ENCODE peak calls at places on chromosomes 13 and 19, in seven cellular contexts. R is kidney epithelial cell, W is heart left ventricle, O is stomach, C is upper lobe of left lung, A is cardiac muscle cell, N is tibial nerve. L is an unnamed sample. For H3K27me3, the result is how much of the 10 kb centered on the place peaks cover.

GRCh38 chr19:39864118-39864517 is 17.9 kb upstream of the FBL start:
- DNase-seq in R (no peak), W (no peak), O (no peak), C (no peak), A (no peak), N (no peak), L (no peak)

GRCh38 chr19:5563941-5564612 is 3.7 kb downstream of the TINCR start:
- DNase-seq in R (peak), W (no peak), O (no peak), C (no peak), A (no peak), N (no peak), L (peak)

GRCh38 chr19:2461751-2462634 is 5.2 kb upstream of the LMNB2 start:
- DNase-seq in R (no peak), W (peak), O (peak), C (peak), A (peak), N (no peak), L (no peak)

GRCh38 chr19:46076951-46077814 is 36.4 kb upstream of the IGFL4 start:
- DNase-seq in R (no peak), W (no peak), O (peak), C (peak), A (peak), N (peak), L (no peak)

GRCh38 chr19:46466536-46467199 is 4.7 kb downstream of the PNMA8A start:
- DNase-seq in R (no peak), W (peak), O (no peak), C (no peak), A (no peak), N (no peak), L (peak)

GRCh38 chr13:68099616-68100015 is 869.5 kb upstream of the PCDH9 start:
- DNase-seq in R (peak), W (no peak), O (no peak), C (no peak), A (no peak), N (no peak), L (no peak)

GRCh38 chr13:50788551-50788950 is 54.9 kb downstream of the DLEU7 start:
- DNase-seq in R (no peak), W (no peak), O (no peak), C (no peak), A (no peak), N (no peak), L (no peak)

GRCh38 chr19:46393456-46394397 is 19.6 kb downstream of the CCDC8 start:
- DNase-seq in R (no peak), W (no peak), O (no peak), C (no peak), A (no peak), N (no peak), L (no peak)

GRCh38 chr19:21482863-21483276 is 22.5 kb upstream of the ZNF429 start:
- DNase-seq in R (no peak), W (peak), O (peak), C (peak), A (peak), N (no peak), L (no peak)

GRCh38 chr13:41973247-41973741 is 12.4 kb upstream of the VWA8 start:
- DNase-seq in R (no peak), W (peak), O (no peak), C (no peak), A (no peak), N (no peak), L (no peak)

DNA sequence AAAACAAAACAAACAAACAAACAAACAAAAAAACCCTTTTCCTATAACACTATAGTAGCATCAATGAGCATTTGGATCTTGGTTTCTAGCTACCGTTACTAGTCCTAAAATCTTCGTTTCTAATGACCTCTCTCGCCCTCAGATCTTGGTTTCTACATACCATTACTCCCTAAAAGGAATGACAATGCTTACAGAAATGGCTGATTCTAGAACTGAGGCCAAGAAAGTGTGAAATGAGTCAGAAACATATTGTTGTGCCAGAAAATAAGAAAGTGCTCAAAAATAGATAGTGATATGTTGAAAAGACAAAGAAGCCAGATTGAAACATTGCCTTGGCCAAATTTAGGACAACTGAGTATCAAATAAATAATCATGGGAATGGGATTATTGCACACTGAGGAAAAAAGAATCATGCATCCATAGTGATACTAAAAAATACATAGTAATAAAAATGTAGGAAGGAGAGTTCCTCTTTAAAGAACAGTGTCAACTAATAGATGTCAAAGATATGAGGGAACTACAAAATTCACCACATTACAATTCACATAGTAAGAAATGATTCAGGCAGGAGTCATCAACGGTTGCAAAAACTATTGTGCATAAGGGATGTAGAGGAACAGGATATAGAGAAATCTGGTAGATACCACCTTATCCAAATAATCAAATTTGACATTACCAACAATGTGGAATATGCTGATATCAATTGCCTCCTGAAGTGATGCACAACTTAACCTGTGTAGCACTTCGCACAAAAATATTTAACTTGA is 386.6 kb downstream of the DIAPH3 start:
- DNase-seq in R (peak), W (no peak), O (no peak), C (no peak), A (no peak), N (no peak), L (peak)
- TF ChIP-seq CTCF in R (no peak), W (no peak), O (no peak), C (no peak), A (no peak), N (no peak), L (no peak)

DNA sequence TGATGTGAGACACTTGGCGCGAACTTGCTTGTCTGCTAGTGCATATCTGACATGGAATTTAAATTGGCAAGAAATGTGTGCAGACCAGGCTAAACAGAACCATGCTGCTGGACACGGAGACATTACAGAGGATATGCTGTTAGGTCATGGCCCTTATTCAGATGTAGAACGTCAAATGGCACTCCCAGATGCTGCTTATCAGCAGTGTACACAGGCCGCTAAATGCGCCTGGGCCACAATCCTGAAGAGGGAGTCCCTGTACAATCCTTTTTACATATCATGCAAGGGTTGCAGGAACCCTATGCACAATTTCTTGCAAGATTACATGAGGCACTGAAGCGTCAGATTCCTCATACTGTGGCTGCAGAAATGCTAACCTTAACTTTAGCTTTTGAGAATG is 9.3 kb downstream of the ZNF350 start:
- DNase-seq in R (no peak), W (no peak), O (no peak), C (no peak), A (no peak), N (no peak), L (no peak)
- H3K4me3 ChIP-seq in R (no peak), W (no peak), O (no peak), C (no peak), A (no peak), N (no peak), L (no peak)

GRCh38 chr13:29936051-29936813 is 85.8 kb upstream of the UBL3 start:
- DNase-seq in R (no peak), W (no peak), O (no peak), C (no peak), A (no peak), N (no peak), L (no peak)
- H3K27me3 ChIP-seq in R (under half), W (under half), O (under half), C (under half), A (under half), N (under half), L (under half)

GRCh38 chr13:109868583-109869311 is 82.4 kb upstream of the IRS2 start:
- DNase-seq in R (no peak), W (no peak), O (no peak), C (no peak), A (no peak), N (no peak), L (no peak)

GRCh38 chr13:109870281-109871017 is 84.1 kb upstream of the IRS2 start:
- DNase-seq in R (no peak), W (no peak), O (no peak), C (no peak), A (no peak), N (no peak), L (no peak)

GRCh38 chr13:109871018-109871370 is 84.6 kb upstream of the IRS2 start:
- DNase-seq in R (no peak), W (no peak), O (no peak), C (no peak), A (no peak), N (no peak), L (no peak)

GRCh38 chr13:109867766-109868165 is 81.4 kb upstream of the IRS2 start:
- DNase-seq in R (no peak), W (no peak), O (no peak), C (no peak), A (no peak), N (no peak), L (no peak)

DNA sequence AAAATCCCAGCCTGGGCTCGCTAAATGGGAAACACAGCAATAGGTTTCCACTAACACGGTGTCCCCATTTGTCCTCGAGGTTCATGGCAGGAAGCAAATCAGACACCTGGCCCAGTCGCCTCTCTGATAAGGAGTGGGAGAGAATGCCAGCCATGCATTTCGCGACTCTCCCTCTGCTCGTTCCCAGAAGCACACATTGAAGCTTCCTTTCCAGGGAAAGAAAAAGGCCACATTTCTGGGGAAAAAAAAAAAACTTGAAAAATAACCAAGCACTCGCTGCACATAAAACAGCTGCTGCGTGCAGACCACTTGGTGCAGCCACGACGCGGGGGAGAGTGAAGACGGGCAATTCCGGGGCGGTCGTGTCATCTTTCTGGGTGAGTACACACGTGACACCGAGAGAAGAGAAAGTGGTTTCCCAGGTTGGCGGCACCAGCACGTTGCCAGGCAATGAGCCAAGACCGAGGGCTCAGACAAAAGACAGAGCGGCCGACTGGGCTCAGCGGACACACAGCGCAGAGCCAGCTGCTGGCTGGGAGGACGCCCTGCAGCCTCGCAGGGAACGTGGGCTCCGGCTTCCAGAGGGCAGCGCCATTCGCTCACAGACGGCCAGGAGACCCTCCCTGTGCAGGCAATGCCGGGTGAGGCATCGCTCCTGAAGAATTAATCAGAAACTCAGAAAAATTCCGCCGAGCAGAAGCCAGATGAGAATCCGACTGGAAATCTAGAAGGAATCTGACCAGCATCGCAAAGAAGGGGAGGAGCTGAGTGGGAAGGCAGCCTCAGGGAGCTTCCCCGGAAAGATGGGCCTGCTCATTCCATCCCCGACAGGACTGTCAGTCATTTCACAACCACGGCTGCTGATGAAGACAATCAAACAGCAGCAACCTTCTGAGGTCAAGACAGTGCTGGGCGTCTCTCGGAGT is 83.2 kb upstream of the IRS2 start:
- DNase-seq in R (peak), W (peak), O (peak), C (peak), A (no peak), N (no peak), L (peak)
- TF ChIP-seq CTCF in R (peak), W (peak), O (no peak), C (peak), A (peak), N (no peak), L (peak)

GRCh38 chr19:1418951-1419735 is 11.8 kb downstream of the DAZAP1 start:
- DNase-seq in R (no peak), W (no peak), O (no peak), C (peak), A (no peak), N (no peak), L (no peak)

GRCh38 chr19:1417145-1417544 is 9.8 kb downstream of the DAZAP1 start:
- DNase-seq in R (no peak), W (no peak), O (no peak), C (peak), A (no peak), N (no peak), L (no peak)

GRCh38 chr19:1418494-1418775 is 11.0 kb downstream of the DAZAP1 start:
- DNase-seq in R (no peak), W (no peak), O (no peak), C (peak), A (no peak), N (no peak), L (no peak)

GRCh38 chr19:1416014-1416841 is 8.8 kb downstream of the DAZAP1 start:
- DNase-seq in R (no peak), W (no peak), O (no peak), C (peak), A (no peak), N (no peak), L (no peak)

DNA sequence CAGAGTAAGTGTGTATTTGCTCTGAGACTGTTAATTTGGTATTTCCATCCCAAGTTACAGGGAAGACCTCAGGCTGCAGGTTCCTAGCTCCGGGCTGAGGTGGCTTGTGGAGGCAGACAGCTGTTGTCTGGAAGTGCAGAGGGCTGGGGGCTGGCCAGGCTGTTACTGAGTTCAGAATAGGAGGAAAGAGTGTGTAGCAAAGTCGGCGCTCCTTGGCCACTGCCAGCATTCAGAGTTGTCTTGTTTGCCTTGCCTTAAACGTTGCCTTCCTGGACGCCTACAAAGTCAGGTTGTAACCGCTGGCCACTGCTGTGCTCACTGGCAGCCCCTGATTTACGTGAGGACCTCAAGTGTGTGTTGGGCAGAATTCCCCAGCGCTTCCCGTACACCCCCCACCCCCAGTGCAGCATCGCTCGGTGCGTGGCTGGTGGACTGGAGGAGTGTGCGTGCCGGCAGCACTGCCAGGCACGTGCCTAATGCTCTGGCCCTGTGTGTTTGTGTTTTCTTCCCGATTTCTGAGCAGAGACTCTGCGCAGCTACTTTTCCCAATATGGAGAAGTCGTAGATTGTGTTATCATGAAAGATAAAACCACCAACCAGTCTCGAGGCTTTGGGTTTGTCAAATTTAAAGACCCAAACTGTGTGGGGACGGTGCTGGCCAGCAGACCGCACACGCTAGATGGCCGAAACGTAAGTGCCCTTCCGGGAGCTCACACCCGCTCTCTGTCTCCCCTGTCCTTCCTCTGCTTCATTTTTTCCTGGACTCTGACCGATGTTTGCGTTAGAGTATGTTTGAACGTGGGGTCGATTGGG is 10.5 kb downstream of the DAZAP1 start:
- DNase-seq in R (no peak), W (no peak), O (no peak), C (peak), A (no peak), N (no peak), L (no peak)
- H3K4me3 ChIP-seq in R (no peak), W (no peak), O (no peak), C (no peak), A (no peak), N (no peak), L (no peak)

DNA sequence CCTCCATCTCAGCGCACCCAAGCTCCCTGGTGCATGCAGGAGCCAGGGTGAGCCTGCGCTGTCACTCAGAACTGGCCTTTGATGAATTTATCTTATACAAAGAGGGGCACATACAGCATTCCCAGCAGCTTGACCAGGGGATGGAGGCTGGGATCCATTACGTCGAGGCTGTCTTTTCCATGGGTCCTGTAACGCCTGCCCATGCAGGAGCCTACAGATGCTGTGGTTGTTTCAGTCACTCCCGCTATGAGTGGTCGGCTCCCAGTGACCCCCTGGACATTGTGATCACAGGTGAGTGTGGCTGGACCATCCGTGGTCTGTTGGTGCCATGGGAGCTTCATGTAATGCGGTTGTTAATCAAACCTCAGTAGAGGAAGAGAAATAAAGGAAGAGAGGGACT is 33.0 kb downstream of the LAIR2 start:
- DNase-seq in R (no peak), W (no peak), O (no peak), C (no peak), A (no peak), N (no peak), L (no peak)
- H3K27me3 ChIP-seq in R (under half), W (under half), O (under half), C (under half), A (under half), N (under half), L (under half)

L was measured in BJ.